ENCODE peak calls at places on chromosomes 2 and 18, in four cellular contexts. One of them, this sample, is unnamed.

GRCh38 chr2:185291035-185291647 is 447.5 kb upstream of the FSIP2 start:
- DNase-seq in K562: peak
- DNase-seq in GM12878: no peak
- DNase-seq in WTC11: peak
- DNase-seq in this sample: peak

GRCh38 chr2:146244131-146244530 is 1600.7 kb upstream of the ACVR2A start:
- DNase-seq in K562: no peak
- DNase-seq in GM12878: no peak
- DNase-seq in WTC11: no peak
- DNase-seq in this sample: no peak

GRCh38 chr2:154616659-154617058 is 81.8 kb upstream of the KCNJ3 start:
- DNase-seq in GM12878: no peak
- DNase-seq in K562: no peak
- DNase-seq in WTC11: peak
- DNase-seq in this sample: peak

GRCh38 chr2:94986392-94986963 is 39.0 kb upstream of the MAL start:
- DNase-seq in GM12878: peak
- DNase-seq in WTC11: peak
- DNase-seq in K562: peak
- DNase-seq in this sample: peak

GRCh38 chr2:181972431-181973190 is 13.0 kb upstream of the PPP1R1C start:
- DNase-seq in GM12878: no peak
- DNase-seq in K562: no peak
- DNase-seq in WTC11: no peak
- DNase-seq in this sample: no peak

GRCh38 chr2:213232649-213233437 is 51.4 kb upstream of the SPAG16 start:
- DNase-seq in GM12878: peak
- DNase-seq in K562: no peak
- DNase-seq in WTC11: peak
- DNase-seq in this sample: peak

GRCh38 chr2:237737196-237737865 is 61.2 kb upstream of the RBM44 start:
- DNase-seq in K562: no peak
- DNase-seq in GM12878: no peak
- DNase-seq in WTC11: no peak
- DNase-seq in this sample: no peak

GRCh38 chr18:29838556-29838955 is 1204.0 kb downstream of the DSC3 start:
- DNase-seq in WTC11: no peak
- DNase-seq in K562: no peak
- DNase-seq in GM12878: no peak
- DNase-seq in this sample: no peak

GRCh38 chr2:10352361-10352760 is 49.7 kb downstream of the HPCAL1 start:
- DNase-seq in WTC11: no peak
- DNase-seq in GM12878: no peak
- DNase-seq in K562: no peak
- DNase-seq in this sample: no peak

GRCh38 chr2:164922119-164922518 is 33.2 kb downstream of the SLC38A11 start:
- DNase-seq in WTC11: no peak
- DNase-seq in K562: no peak
- DNase-seq in GM12878: no peak
- DNase-seq in this sample: no peak

GRCh38 chr2:156728328-156728727 is 292.1 kb downstream of the GPD2 start:
- DNase-seq in WTC11: no peak
- DNase-seq in K562: no peak
- DNase-seq in GM12878: no peak
- DNase-seq in this sample: no peak

GRCh38 chr2:230714122-230714453 is 1.4 kb downstream of the CAB39 start:
- DNase-seq in GM12878: no peak
- DNase-seq in WTC11: no peak
- DNase-seq in K562: peak
- DNase-seq in this sample: peak

GRCh38 chr2:96773922-96774321 is 13.2 kb downstream of the CNNM4 start:
- DNase-seq in WTC11: no peak
- DNase-seq in GM12878: no peak
- DNase-seq in K562: no peak
- DNase-seq in this sample: peak

GRCh38 chr2:161070693-161071479 is 89.3 kb upstream of the TANK start:
- DNase-seq in GM12878: no peak
- DNase-seq in K562: no peak
- DNase-seq in WTC11: no peak
- DNase-seq in this sample: no peak

GRCh38 chr2:100891911-100892642 is 72.1 kb downstream of the NPAS2 start:
- DNase-seq in GM12878: no peak
- DNase-seq in WTC11: no peak
- DNase-seq in K562: peak
- DNase-seq in this sample: no peak

GRCh38 chr2:229180658-229181057 is 90.4 kb downstream of the PID1 start:
- DNase-seq in WTC11: no peak
- DNase-seq in K562: no peak
- DNase-seq in GM12878: no peak
- DNase-seq in this sample: no peak

GRCh38 chr2:216285641-216286156 is 86.6 kb downstream of the MARCHF4 start:
- DNase-seq in WTC11: no peak
- DNase-seq in K562: peak
- DNase-seq in GM12878: no peak
- DNase-seq in this sample: peak

GRCh38 chr2:26653207-26654060 is 12.3 kb upstream of the CIB4 start:
- DNase-seq in GM12878: no peak
- DNase-seq in WTC11: no peak
- DNase-seq in K562: no peak
- DNase-seq in this sample: no peak

GRCh38 chr2:51782874-51783765 is 751.2 kb upstream of the NRXN1 start:
- DNase-seq in GM12878: no peak
- DNase-seq in K562: no peak
- DNase-seq in WTC11: no peak
- DNase-seq in this sample: no peak

GRCh38 chr18:35703043-35703688 is 121.6 kb downstream of the GALNT1 start:
- DNase-seq in K562: no peak
- DNase-seq in WTC11: no peak
- DNase-seq in GM12878: no peak
- DNase-seq in this sample: no peak

GRCh38 chr2:86336350-86337234 is 834 bp downstream of the REEP1 start:
- DNase-seq in WTC11: peak
- DNase-seq in GM12878: no peak
- DNase-seq in K562: no peak
- DNase-seq in this sample: peak

GRCh38 chr18:45061359-45061758 is 380.7 kb downstream of the SETBP1 start:
- DNase-seq in GM12878: no peak
- DNase-seq in K562: no peak
- DNase-seq in WTC11: no peak
- DNase-seq in this sample: no peak

GRCh38 chr2:235394278-235394828 is 99.5 kb upstream of the AGAP1 start:
- DNase-seq in K562: peak
- DNase-seq in WTC11: no peak
- DNase-seq in GM12878: no peak
- DNase-seq in this sample: no peak

GRCh38 chr2:181231151-181231550 is 226.0 kb upstream of the ITGA4 start:
- DNase-seq in WTC11: no peak
- DNase-seq in GM12878: no peak
- DNase-seq in K562: no peak
- DNase-seq in this sample: peak

DNA sequence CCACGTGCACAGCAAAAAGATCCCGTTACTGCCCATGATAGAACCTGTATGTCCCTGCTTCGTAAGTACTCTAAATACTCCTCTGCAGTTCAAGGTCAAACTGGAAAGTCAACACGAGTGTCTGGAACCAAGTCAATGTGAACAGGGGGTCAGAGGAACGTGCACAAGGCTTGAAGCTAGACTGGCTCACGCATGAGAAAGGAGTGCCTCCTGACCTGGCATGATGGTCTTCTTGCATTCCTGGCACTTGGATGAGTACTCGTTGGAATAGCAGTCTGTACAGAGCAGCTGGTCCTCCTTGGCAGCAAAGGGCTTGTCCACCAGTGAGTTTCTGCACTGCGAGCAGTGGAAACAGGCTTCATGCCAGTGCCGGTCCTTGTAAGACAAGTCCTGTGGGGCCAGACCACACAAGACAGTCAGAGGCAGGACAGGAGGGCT is 25.5 kb downstream of the FHL2 start:
- DNase-seq in K562: no peak
- DNase-seq in WTC11: no peak
- DNase-seq in GM12878: no peak
- DNase-seq in this sample: no peak
- TF ChIP-seq CREB1 in K562: no peak
- TF ChIP-seq CREB1 in WTC11: no peak
- TF ChIP-seq CREB1 in GM12878: no peak
- TF ChIP-seq CREB1 in this sample: no peak

GRCh38 chr2:162582357-162582798 is 238.4 kb downstream of the GCA start:
- DNase-seq in WTC11: no peak
- DNase-seq in GM12878: no peak
- DNase-seq in K562: no peak
- DNase-seq in this sample: no peak
- TF ChIP-seq CREB1 in WTC11: no peak
- TF ChIP-seq CREB1 in GM12878: no peak
- TF ChIP-seq CREB1 in K562: no peak
- TF ChIP-seq CREB1 in this sample: no peak

DNA sequence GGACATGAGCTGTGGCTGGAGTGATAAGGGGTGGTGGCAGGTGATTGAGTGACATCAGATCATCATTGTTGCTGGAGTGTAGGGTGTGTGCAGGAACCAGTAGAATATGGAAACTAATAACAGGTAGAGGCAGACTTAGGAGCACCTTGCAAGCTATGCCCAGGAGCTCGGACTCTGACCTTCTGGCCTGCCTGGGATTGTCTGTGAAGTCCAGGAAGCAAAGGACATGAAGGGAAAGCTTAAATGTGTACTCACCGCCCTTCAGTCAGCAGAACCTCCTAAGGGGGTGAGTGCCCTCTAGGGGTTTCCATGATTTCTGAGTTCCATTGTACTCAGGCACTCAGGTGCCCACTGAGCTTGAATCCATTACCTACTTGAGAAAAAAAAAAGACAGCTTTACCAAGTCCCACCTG is 104.2 kb downstream of the CRIM1 start:
- DNase-seq in K562: peak
- DNase-seq in GM12878: no peak
- DNase-seq in WTC11: peak
- DNase-seq in this sample: peak
- TF ChIP-seq CREB1 in K562: no peak
- TF ChIP-seq CREB1 in GM12878: no peak
- TF ChIP-seq CREB1 in WTC11: no peak
- TF ChIP-seq CREB1 in this sample: no peak

GRCh38 chr2:178517496-178517895 is 37.2 kb downstream of the PLEKHA3 start:
- DNase-seq in GM12878: no peak
- DNase-seq in K562: no peak
- DNase-seq in WTC11: no peak
- DNase-seq in this sample: no peak

GRCh38 chr2:178514664-178515063 is 34.4 kb downstream of the PLEKHA3 start:
- DNase-seq in GM12878: no peak
- DNase-seq in WTC11: no peak
- DNase-seq in K562: no peak
- DNase-seq in this sample: no peak

GRCh38 chr2:178512491-178512890 is 32.2 kb downstream of the PLEKHA3 start:
- DNase-seq in K562: no peak
- DNase-seq in GM12878: no peak
- DNase-seq in WTC11: no peak
- DNase-seq in this sample: no peak

GRCh38 chr2:178510388-178510787 is 30.1 kb downstream of the PLEKHA3 start:
- DNase-seq in WTC11: no peak
- DNase-seq in K562: no peak
- DNase-seq in GM12878: no peak
- DNase-seq in this sample: no peak

GRCh38 chr2:178513876-178514275 is 33.6 kb downstream of the PLEKHA3 start:
- DNase-seq in K562: no peak
- DNase-seq in GM12878: no peak
- DNase-seq in WTC11: no peak
- DNase-seq in this sample: no peak
- TF ChIP-seq CREB1 in K562: no peak
- TF ChIP-seq CREB1 in GM12878: no peak
- TF ChIP-seq CREB1 in WTC11: no peak
- TF ChIP-seq CREB1 in this sample: no peak

GRCh38 chr2:102950547-102950946 is 188.7 kb downstream of the TMEM182 start:
- DNase-seq in K562: no peak
- DNase-seq in GM12878: no peak
- DNase-seq in WTC11: no peak
- DNase-seq in this sample: no peak

GRCh38 chr2:102951249-102951648 is 189.4 kb downstream of the TMEM182 start:
- DNase-seq in WTC11: no peak
- DNase-seq in K562: peak
- DNase-seq in GM12878: no peak
- DNase-seq in this sample: no peak
- TF ChIP-seq CREB1 in WTC11: no peak
- TF ChIP-seq CREB1 in K562: no peak
- TF ChIP-seq CREB1 in GM12878: no peak
- TF ChIP-seq CREB1 in this sample: no peak

GRCh38 chr2:240013343-240013742 is 11.8 kb downstream of the NDUFA10 start:
- DNase-seq in GM12878: no peak
- DNase-seq in WTC11: no peak
- DNase-seq in K562: no peak
- DNase-seq in this sample: no peak
- TF ChIP-seq CREB1 in GM12878: no peak
- TF ChIP-seq CREB1 in WTC11: no peak
- TF ChIP-seq CREB1 in K562: no peak
- TF ChIP-seq CREB1 in this sample: no peak

This sample was measured in GM23338.